ENCODE peak calls at places on chromosome 14, in nine cellular contexts. B is left lung; O is A549; D is PC-3; X is effector memory CD4-positive, alpha-beta T cell; P is neural progenitor cell; C is SJSA1; L is CD4-positive, alpha-beta memory T cell; S is keratinocyte. H is an unnamed sample. For H3K4me1, the result is how much of the 10 kb centered on the place peaks cover.

GRCh38 chr14:45135181-45135580 is 549 bp upstream of the FANCM start:
- DNase-seq in S (no peak), D (peak), X (no peak), C (no peak), L (no peak), B (no peak), P (peak), O (no peak), H (no peak)

GRCh38 chr14:106738075-106738474 is 1211.7 kb downstream of the TMEM121 start:
- DNase-seq in O (no peak), D (no peak), C (no peak), X (no peak), L (no peak), S (no peak), B (no peak), P (no peak), H (no peak)

GRCh38 chr14:95547626-95548327 is 12.9 kb downstream of the GLRX5 start:
- DNase-seq in D (peak), B (no peak), X (no peak), L (no peak), O (no peak), P (peak), S (no peak), C (peak), H (no peak)

GRCh38 chr14:51564986-51565604 is 86.6 kb upstream of the FRMD6 start:
- DNase-seq in D (peak), L (no peak), P (peak), O (no peak), S (no peak), X (no peak), B (no peak), C (peak), H (peak)

GRCh38 chr14:39417014-39417413 is 15.2 kb downstream of the FBXO33 start:
- DNase-seq in B (no peak), C (no peak), P (no peak), D (peak), S (no peak), X (no peak), L (no peak), O (peak), H (no peak)

GRCh38 chr14:60970146-60970545 is 10.7 kb downstream of the TRMT5 start:
- DNase-seq in P (no peak), B (no peak), D (no peak), S (no peak), C (no peak), X (no peak), O (no peak), L (no peak), H (no peak)

GRCh38 chr14:98754343-98755025 is 517.5 kb downstream of the BCL11B start:
- DNase-seq in L (no peak), P (no peak), X (no peak), D (no peak), O (no peak), S (no peak), B (no peak), C (no peak), H (no peak)

GRCh38 chr14:30551460-30551859 is 7.5 kb upstream of the G2E3 start:
- DNase-seq in O (no peak), L (no peak), X (no peak), B (no peak), S (no peak), C (no peak), P (no peak), D (peak), H (no peak)

GRCh38 chr14:60668431-60669112 is 19.3 kb upstream of the SIX1 start:
- DNase-seq in D (no peak), P (no peak), X (no peak), O (peak), S (no peak), C (no peak), B (no peak), L (no peak), H (no peak)

GRCh38 chr14:77339407-77339806 is 18.6 kb downstream of the GSTZ1 start:
- DNase-seq in O (no peak), L (no peak), S (no peak), B (no peak), P (no peak), D (peak), X (no peak), C (no peak), H (no peak)

GRCh38 chr14:75280448-75280830 is 1.8 kb downstream of the FOS start:
- DNase-seq in L (no peak), X (no peak), C (no peak), S (no peak), B (no peak), P (no peak), D (no peak), O (no peak), H (no peak)

GRCh38 chr14:39581474-39581873 is 149.2 kb upstream of the FBXO33 start:
- DNase-seq in B (no peak), C (no peak), D (peak), O (no peak), L (no peak), S (no peak), X (no peak), P (no peak), H (peak)

GRCh38 chr14:23013056-23014054 is 3.4 kb upstream of the C14orf93 start:
- DNase-seq in X (no peak), P (no peak), O (no peak), C (no peak), S (no peak), B (no peak), L (no peak), D (no peak), H (no peak)

GRCh38 chr14:56891226-56891625 is 80.9 kb upstream of the OTX2 start:
- DNase-seq in O (no peak), C (no peak), D (no peak), B (no peak), L (no peak), S (no peak), X (no peak), P (peak), H (peak)

GRCh38 chr14:74947353-74948227 is 7.8 kb downstream of the PGF start:
- DNase-seq in S (no peak), X (no peak), C (no peak), D (no peak), B (no peak), L (no peak), O (no peak), P (no peak), H (no peak)

GRCh38 chr14:48974994-48975393 is 611.2 kb downstream of the RPS29 start:
- DNase-seq in C (no peak), D (no peak), O (no peak), X (no peak), L (no peak), B (no peak), P (no peak), S (no peak), H (no peak)

GRCh38 chr14:62179367-62180018 is 417.3 kb downstream of the SNAPC1 start:
- DNase-seq in B (peak), O (peak), S (peak), P (peak), D (peak), X (no peak), L (no peak), C (no peak), H (peak)

GRCh38 chr14:85187521-85187920 is 342.4 kb upstream of the FLRT2 start:
- DNase-seq in B (no peak), P (no peak), S (no peak), D (peak), L (no peak), O (no peak), X (no peak), C (no peak), H (no peak)

GRCh38 chr14:87034680-87035079 is 958.3 kb downstream of the GALC start:
- DNase-seq in O (no peak), C (no peak), P (no peak), L (no peak), B (no peak), X (no peak), S (no peak), D (no peak), H (no peak)

GRCh38 chr14:53491256-53491905 is 338.3 kb upstream of the DDHD1 start:
- DNase-seq in C (no peak), L (no peak), O (no peak), B (no peak), D (peak), P (no peak), X (no peak), S (no peak), H (no peak)

GRCh38 chr14:53306267-53306721 is 153.2 kb upstream of the DDHD1 start:
- DNase-seq in D (peak), P (peak), C (no peak), L (no peak), X (peak), O (peak), B (peak), S (no peak), H (peak)

GRCh38 chr14:22271838-22272237 is 317.2 kb downstream of the DAD1 start:
- DNase-seq in X (no peak), O (no peak), P (no peak), D (no peak), B (no peak), C (no peak), S (no peak), L (no peak), H (no peak)

GRCh38 chr14:56135668-56136067 is 17.5 kb downstream of the PELI2 start:
- DNase-seq in B (no peak), L (no peak), X (no peak), S (no peak), C (no peak), P (no peak), D (no peak), O (no peak), H (no peak)

GRCh38 chr14:60168841-60169240 is 3.6 kb upstream of the DHRS7 start:
- DNase-seq in B (no peak), O (no peak), L (no peak), P (no peak), D (no peak), C (no peak), S (no peak), X (no peak), H (no peak)

GRCh38 chr14:91414475-91415342 is 2.9 kb downstream of the CCDC88C start:
- DNase-seq in L (no peak), S (no peak), P (peak), C (no peak), X (no peak), D (no peak), O (no peak), B (no peak), H (no peak)

GRCh38 chr14:91415794-91416743 is 1.6 kb downstream of the CCDC88C start:
- DNase-seq in L (peak), S (no peak), B (no peak), O (no peak), C (no peak), D (peak), P (no peak), X (peak), H (peak)

GRCh38 chr14:91410781-91411536 is 6.7 kb downstream of the CCDC88C start:
- DNase-seq in O (no peak), S (no peak), C (no peak), P (no peak), L (peak), X (no peak), B (no peak), D (no peak), H (no peak)

GRCh38 chr14:91412939-91413338 is 4.7 kb downstream of the CCDC88C start:
- DNase-seq in D (no peak), P (no peak), L (peak), C (no peak), X (no peak), B (no peak), S (no peak), O (no peak), H (no peak)

DNA sequence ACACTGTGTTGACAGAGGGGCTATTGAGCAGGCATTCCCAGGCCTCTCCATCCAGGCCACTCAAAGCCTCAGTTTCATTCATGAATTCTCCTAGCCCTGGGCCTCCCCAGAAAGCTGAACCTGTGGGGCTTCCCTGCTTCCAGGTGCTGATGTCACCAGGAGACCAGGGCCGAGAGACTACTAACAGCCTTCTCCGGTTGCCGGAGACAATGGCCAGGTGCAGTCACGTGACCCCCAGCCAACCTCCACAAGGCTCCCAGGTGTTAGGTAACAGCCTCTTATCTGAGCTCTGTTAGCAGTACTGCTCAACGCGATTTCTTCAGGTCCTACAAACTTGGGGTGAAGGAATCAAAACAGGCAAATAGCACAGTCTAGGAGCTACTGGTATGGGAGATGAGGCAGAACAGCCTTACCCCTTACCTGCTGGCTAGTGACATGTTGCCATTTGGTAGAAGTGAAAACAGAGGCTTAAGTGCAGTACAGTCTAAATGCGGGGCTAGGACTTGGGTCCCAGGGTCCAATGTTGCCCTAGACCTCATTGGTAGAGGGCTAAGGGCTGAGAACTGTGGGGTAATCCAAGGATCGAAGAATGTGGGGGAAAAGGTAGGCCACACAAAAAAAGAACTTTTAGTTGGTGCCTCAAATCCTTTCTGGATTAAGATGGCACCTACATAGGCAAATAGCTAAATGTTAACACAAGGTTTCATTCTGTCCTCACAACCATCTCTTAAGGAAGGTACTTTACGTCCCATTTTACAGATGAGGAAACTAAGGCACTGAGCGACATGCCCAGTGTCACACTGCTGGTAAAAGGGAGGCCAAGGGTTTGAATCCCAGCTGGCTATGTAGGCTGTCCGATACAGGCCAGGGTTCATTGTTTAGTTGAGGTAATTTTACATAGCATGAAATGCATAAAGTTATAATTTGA is 3.8 kb downstream of the CCDC88C start:
- DNase-seq in L (peak), B (peak), D (no peak), C (no peak), X (peak), S (no peak), P (no peak), O (no peak), H (no peak)
- H3K4me1 ChIP-seq in L (half or more), B (under half), D (under half), C (under half), X (under half), S (under half), P (under half), O (under half), H (under half)

DNA sequence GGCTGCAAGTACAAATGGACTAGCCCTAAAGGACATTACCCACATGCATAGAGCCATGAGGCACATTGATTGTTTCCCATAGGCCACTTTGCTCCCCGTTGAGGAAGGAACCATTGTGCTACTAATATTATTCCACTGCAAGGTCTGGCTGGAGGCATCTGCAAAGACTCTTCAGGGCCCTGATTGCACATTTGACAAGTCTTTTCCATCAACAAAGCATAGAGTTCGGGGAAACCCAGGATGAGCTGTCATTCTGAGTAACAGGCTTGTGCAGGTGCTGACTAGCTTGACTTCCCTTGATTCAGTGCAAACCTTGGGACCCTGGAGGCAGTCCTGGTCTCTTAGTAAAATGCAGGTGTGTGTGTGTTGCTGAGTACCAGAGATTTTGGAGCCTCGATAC is 73.8 kb downstream of the SUSD6 start:
- DNase-seq in X (no peak), L (peak), D (peak), B (no peak), O (no peak), S (peak), P (no peak), C (no peak), H (no peak)
- H3K4me1 ChIP-seq in X (under half), L (half or more), D (under half), B (under half), O (under half), S (under half), P (half or more), C (under half), H (under half)

DNA sequence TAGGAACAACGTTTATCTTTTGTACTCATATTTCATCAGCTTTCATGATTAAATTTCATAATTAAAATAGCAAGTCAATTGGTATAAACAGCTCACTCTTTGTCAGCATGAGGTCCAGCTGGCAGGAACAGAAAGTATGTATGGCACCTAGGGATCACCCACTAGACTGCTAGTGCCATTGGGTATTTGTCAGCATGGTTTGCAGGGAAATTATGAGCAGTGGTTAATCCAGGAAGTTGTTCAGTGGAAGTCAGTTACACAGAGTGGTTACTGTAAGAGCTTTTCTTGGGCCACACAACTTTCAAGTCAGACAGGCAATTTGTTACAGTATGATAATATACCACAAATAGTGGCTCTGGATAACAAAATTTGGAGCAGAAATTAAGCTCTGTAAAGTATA is 340.3 kb upstream of the RGS6 start:
- DNase-seq in B (no peak), P (no peak), X (no peak), D (peak), S (peak), O (no peak), L (no peak), C (no peak), H (no peak)
- H3K4me1 ChIP-seq in B (under half), P (under half), X (under half), D (under half), S (under half), O (under half), L (under half), C (half or more), H (under half)

DNA sequence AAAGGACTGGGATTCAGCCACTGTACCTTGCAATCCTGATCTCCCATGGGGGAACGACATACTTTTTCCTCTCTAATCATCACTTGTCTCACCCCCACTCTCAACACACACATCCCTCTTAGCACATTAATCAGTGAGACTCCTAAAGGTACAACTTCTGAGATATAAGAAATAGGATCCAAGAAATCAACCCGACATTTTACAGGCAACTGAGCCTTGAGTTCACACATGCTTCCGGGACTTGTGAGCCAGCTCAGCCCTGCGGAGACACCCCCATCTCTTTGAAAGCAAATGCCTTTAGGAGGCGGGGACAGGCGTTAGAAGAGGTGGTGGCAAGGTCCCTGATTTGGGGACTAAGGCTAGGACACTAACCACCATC is 1.3 kb downstream of the MAP3K9 start:
- DNase-seq in P (peak), O (peak), S (no peak), X (peak), L (peak), D (peak), C (no peak), B (peak), H (peak)
- H3K4me1 ChIP-seq in P (under half), O (under half), S (under half), X (under half), L (under half), D (under half), C (under half), B (under half), H (under half)

GRCh38 chr14:68552597-68552996 is 240.3 kb downstream of the ZFP36L1 start:
- DNase-seq in X (no peak), D (no peak), S (no peak), C (no peak), O (no peak), B (no peak), P (no peak), L (no peak), H (no peak)

GRCh38 chr14:68553326-68553725 is 239.5 kb downstream of the ZFP36L1 start:
- DNase-seq in D (no peak), O (no peak), B (no peak), C (no peak), S (no peak), X (no peak), L (no peak), P (no peak), H (no peak)

GRCh38 chr14:68549966-68550705 is 242.7 kb downstream of the ZFP36L1 start:
- DNase-seq in P (no peak), O (peak), S (no peak), B (no peak), C (no peak), X (no peak), L (no peak), D (peak), H (no peak)

GRCh38 chr14:68551045-68551683 is 241.7 kb downstream of the ZFP36L1 start:
- DNase-seq in S (no peak), B (no peak), C (no peak), O (no peak), P (no peak), X (no peak), D (no peak), L (no peak), H (no peak)

DNA sequence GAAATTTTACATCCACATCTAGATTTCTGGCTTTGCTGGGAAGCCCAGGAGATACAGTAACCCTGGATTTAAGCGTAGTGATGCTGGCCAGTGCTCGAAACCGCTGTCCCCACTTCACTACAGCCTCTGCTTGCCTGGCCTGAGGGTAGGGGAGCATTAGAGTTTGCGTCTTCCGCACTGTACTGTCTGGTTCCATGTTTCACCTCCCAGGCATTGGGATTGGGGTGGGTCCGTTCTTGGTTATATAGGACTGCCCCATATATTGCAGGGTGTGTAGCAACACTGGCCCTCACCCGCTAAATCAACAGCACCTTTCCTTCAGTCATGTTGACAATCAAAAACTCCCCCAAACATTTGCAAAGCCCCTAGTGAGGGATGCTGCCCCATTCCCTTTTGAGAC is 240.8 kb downstream of the ZFP36L1 start:
- DNase-seq in X (no peak), P (no peak), C (no peak), L (no peak), D (no peak), B (no peak), S (no peak), O (no peak), H (no peak)
- H3K4me1 ChIP-seq in X (under half), P (under half), C (under half), L (under half), D (under half), B (under half), S (half or more), O (half or more), H (under half)

GRCh38 chr14:66359500-66359899 is 126.7 kb upstream of the CCDC196 start:
- DNase-seq in X (no peak), P (peak), C (no peak), L (no peak), D (peak), O (peak), S (no peak), B (no peak), H (peak)
- H3K4me1 ChIP-seq in X (under half), P (under half), C (under half), L (under half), D (under half), O (under half), S (under half), B (under half), H (under half)

GRCh38 chr14:100675664-100676063 is 51.0 kb upstream of the DLK1 start:
- DNase-seq in L (no peak), O (no peak), B (no peak), X (no peak), D (peak), P (no peak), S (no peak), C (no peak), H (no peak)
- H3K4me1 ChIP-seq in L (under half), O (under half), B (under half), X (under half), D (under half), P (half or more), S (under half), C (under half), H (under half)

GRCh38 chr14:97277711-97278110 is 480.5 kb downstream of the VRK1 start:
- DNase-seq in O (no peak), D (no peak), L (no peak), B (no peak), X (no peak), S (no peak), C (no peak), P (peak), H (peak)

GRCh38 chr14:97282210-97282609 is 485.0 kb downstream of the VRK1 start:
- DNase-seq in O (no peak), P (no peak), B (no peak), D (no peak), C (no peak), L (no peak), S (no peak), X (no peak), H (no peak)

GRCh38 chr14:97282644-97283403 is 485.6 kb downstream of the VRK1 start:
- DNase-seq in S (no peak), P (no peak), B (no peak), L (no peak), D (no peak), X (no peak), O (no peak), C (no peak), H (no peak)

GRCh38 chr14:97281741-97282140 is 484.6 kb downstream of the VRK1 start:
- DNase-seq in C (no peak), B (no peak), X (no peak), S (no peak), L (no peak), O (no peak), P (no peak), D (no peak), H (no peak)

GRCh38 chr14:97280526-97280925 is 483.3 kb downstream of the VRK1 start:
- DNase-seq in B (no peak), S (no peak), P (no peak), C (no peak), X (no peak), L (no peak), O (no peak), D (peak), H (no peak)
- H3K4me1 ChIP-seq in B (under half), S (under half), P (under half), C (under half), X (under half), L (under half), O (under half), D (under half), H (under half)